ENCODE peak calls at places on chromosomes 1 and 21, in seven cellular contexts. S, C, A, G, R, X and I are unnamed samples.

GRCh38 chr1:166272155-166272554 is 105.4 kb upstream of the FAM78B start:
- DNase-seq in S (no peak), C (no peak), A (no peak), G (no peak), R (no peak), X (no peak), I (no peak)

GRCh38 chr1:17189632-17190525 is 15.0 kb upstream of the PADI1 start:
- DNase-seq in S (no peak), C (peak), A (no peak), G (peak), R (no peak), X (no peak), I (peak)

GRCh38 chr1:9291914-9292360 is 757 bp upstream of the SPSB1 start:
- DNase-seq in S (no peak), C (peak), A (peak), G (peak), R (no peak), X (no peak), I (peak)

GRCh38 chr1:50666849-50667248 is 243.6 kb upstream of the DMRTA2 start:
- DNase-seq in S (no peak), C (no peak), A (no peak), G (no peak), R (no peak), X (no peak), I (no peak)

GRCh38 chr1:24112381-24113169 is 640 bp upstream of the MYOM3 start:
- DNase-seq in S (peak), C (peak), A (peak), G (peak), R (peak), X (peak), I (peak)

GRCh38 chr21:34204481-34205439 is 131.4 kb downstream of the MRPS6 start:
- DNase-seq in S (no peak), C (no peak), A (no peak), G (no peak), R (no peak), X (no peak), I (no peak)

GRCh38 chr1:216902669-216903388 is 179.6 kb upstream of the ESRRG start:
- DNase-seq in S (no peak), C (no peak), A (no peak), G (no peak), R (no peak), X (no peak), I (peak)

GRCh38 chr1:68571499-68571898 is 74.6 kb upstream of the DEPDC1 start:
- DNase-seq in S (no peak), C (peak), A (no peak), G (peak), R (no peak), X (no peak), I (no peak)

GRCh38 chr21:31490471-31490870 is 146.4 kb upstream of the TIAM1 start:
- DNase-seq in S (no peak), C (no peak), A (no peak), G (no peak), R (no peak), X (peak), I (no peak)

GRCh38 chr1:11800391-11800755 is 5.4 kb downstream of the MTHFR start:
- DNase-seq in S (no peak), C (no peak), A (no peak), G (no peak), R (no peak), X (no peak), I (no peak)

GRCh38 chr1:183330335-183330734 is 87.8 kb downstream of the NMNAT2 start:
- DNase-seq in S (no peak), C (no peak), A (no peak), G (no peak), R (no peak), X (no peak), I (no peak)

GRCh38 chr1:19315378-19316206 is 3.5 kb downstream of the SLC66A1 start:
- DNase-seq in S (no peak), C (peak), A (no peak), G (peak), R (no peak), X (peak), I (peak)

GRCh38 chr1:201016211-201016651 is 7.3 kb downstream of the KIF21B start:
- DNase-seq in S (peak), C (peak), A (peak), G (no peak), R (no peak), X (no peak), I (peak)

GRCh38 chr1:58816072-58816746 is 32.4 kb upstream of the JUN start:
- DNase-seq in S (peak), C (peak), A (peak), G (peak), R (peak), X (peak), I (peak)

GRCh38 chr21:44291936-44292811 is 6.5 kb downstream of the AIRE start:
- DNase-seq in S (no peak), C (peak), A (no peak), G (no peak), R (no peak), X (no peak), I (no peak)

GRCh38 chr1:24978383-24979032 is 48.4 kb upstream of the RUNX3 start:
- DNase-seq in S (no peak), C (no peak), A (no peak), G (no peak), R (no peak), X (no peak), I (no peak)

GRCh38 chr1:202806845-202807366 is 1.3 kb downstream of the KDM5B start:
- DNase-seq in S (no peak), C (peak), A (no peak), G (no peak), R (no peak), X (no peak), I (no peak)

GRCh38 chr1:220991959-220992704 is 112.9 kb downstream of the HLX start:
- DNase-seq in S (no peak), C (peak), A (peak), G (peak), R (no peak), X (no peak), I (peak)

GRCh38 chr21:46634966-46635323 is 529 bp upstream of the PRMT2 start:
- DNase-seq in S (peak), C (peak), A (peak), G (peak), R (peak), X (peak), I (peak)

GRCh38 chr21:39118061-39118460 is 65.2 kb downstream of the PSMG1 start:
- DNase-seq in S (no peak), C (no peak), A (no peak), G (no peak), R (no peak), X (no peak), I (no peak)

GRCh38 chr1:165381745-165382530 is 25.4 kb upstream of the LMX1A start:
- DNase-seq in S (no peak), C (peak), A (no peak), G (peak), R (no peak), X (no peak), I (peak)

GRCh38 chr1:43769350-43769908 is 62.1 kb downstream of the ST3GAL3 start:
- DNase-seq in S (no peak), C (no peak), A (no peak), G (no peak), R (no peak), X (no peak), I (no peak)

GRCh38 chr1:159707473-159707872 is 6.9 kb downstream of the CRP start:
- DNase-seq in S (no peak), C (no peak), A (no peak), G (no peak), R (no peak), X (no peak), I (no peak)

GRCh38 chr1:161119379-161120061 is 1.6 kb downstream of the NIT1 start:
- DNase-seq in S (no peak), C (peak), A (peak), G (peak), R (peak), X (peak), I (peak)

GRCh38 chr1:92408825-92409224 is 77.9 kb downstream of the GFI1 start:
- DNase-seq in S (no peak), C (peak), A (no peak), G (peak), R (no peak), X (no peak), I (peak)

GRCh38 chr1:98874828-98875227 is 129.8 kb downstream of the PLPPR5 start:
- DNase-seq in S (no peak), C (no peak), A (no peak), G (no peak), R (no peak), X (no peak), I (no peak)

GRCh38 chr1:98865796-98866195 is 138.9 kb downstream of the PLPPR5 start:
- DNase-seq in S (no peak), C (no peak), A (no peak), G (no peak), R (no peak), X (no peak), I (no peak)

DNA sequence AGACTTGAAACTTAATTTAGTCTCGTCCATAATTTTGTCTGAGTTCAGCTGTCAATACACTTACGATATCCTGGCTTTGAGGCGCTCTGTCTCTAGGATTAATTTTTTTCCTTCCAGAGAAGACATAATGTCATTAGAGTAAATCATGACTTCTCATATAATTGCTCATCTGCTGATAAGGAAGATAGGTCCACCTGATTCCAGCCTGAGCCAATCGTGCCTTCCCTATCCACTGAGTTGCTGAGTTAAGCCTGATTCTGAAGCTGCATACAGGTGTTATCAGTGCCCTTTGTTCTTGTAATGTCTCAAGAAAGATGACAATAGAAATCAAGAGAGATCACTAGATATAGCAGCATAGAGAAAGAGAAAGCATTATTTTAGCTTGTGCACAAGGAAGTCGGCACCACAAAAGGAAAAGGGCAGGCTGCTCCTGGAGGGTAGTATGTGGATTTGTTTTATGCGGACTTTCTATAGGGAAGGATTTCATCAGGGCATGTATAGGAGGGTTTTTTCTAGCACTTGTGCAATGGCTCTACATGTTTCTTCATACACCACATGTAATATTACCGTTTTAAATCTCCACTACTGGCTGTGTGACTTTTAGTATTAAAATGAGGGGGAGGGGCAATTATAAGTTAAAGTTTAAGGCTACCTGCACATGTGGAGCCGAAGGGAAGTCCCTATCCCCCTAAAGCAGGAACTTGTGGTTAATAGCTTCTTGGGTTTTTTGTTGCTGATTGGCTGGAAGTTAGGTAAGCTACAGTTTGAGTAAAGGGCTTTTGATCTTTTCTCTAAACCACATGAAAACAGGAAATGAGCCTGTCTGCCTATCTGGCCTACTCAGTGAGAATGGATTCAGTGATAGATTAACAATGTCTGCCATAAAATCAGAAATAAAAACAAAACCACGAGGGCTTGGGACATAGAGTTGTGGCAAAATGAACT is 133.4 kb downstream of the PLPPR5 start:
- DNase-seq in S (no peak), C (no peak), A (no peak), G (peak), R (no peak), X (peak), I (no peak)
- H3K4me3 ChIP-seq in S (no peak), C (no peak), A (no peak), G (no peak), R (no peak), X (peak), I (no peak)

GRCh38 chr1:20571427-20571826 is 17.5 kb upstream of the CDA start:
- DNase-seq in S (no peak), C (no peak), A (no peak), G (no peak), R (no peak), X (no peak), I (no peak)
- H3K4me3 ChIP-seq in S (no peak), C (no peak), A (no peak), G (no peak), R (no peak), X (no peak), I (no peak)

GRCh38 chr1:97918961-97919360 is 1.9 kb downstream of the DPYD start:
- DNase-seq in S (no peak), C (no peak), A (no peak), G (no peak), R (no peak), X (no peak), I (no peak)
- H3K4me3 ChIP-seq in S (peak), C (peak), A (peak), G (peak), R (no peak), X (no peak), I (peak)

DNA sequence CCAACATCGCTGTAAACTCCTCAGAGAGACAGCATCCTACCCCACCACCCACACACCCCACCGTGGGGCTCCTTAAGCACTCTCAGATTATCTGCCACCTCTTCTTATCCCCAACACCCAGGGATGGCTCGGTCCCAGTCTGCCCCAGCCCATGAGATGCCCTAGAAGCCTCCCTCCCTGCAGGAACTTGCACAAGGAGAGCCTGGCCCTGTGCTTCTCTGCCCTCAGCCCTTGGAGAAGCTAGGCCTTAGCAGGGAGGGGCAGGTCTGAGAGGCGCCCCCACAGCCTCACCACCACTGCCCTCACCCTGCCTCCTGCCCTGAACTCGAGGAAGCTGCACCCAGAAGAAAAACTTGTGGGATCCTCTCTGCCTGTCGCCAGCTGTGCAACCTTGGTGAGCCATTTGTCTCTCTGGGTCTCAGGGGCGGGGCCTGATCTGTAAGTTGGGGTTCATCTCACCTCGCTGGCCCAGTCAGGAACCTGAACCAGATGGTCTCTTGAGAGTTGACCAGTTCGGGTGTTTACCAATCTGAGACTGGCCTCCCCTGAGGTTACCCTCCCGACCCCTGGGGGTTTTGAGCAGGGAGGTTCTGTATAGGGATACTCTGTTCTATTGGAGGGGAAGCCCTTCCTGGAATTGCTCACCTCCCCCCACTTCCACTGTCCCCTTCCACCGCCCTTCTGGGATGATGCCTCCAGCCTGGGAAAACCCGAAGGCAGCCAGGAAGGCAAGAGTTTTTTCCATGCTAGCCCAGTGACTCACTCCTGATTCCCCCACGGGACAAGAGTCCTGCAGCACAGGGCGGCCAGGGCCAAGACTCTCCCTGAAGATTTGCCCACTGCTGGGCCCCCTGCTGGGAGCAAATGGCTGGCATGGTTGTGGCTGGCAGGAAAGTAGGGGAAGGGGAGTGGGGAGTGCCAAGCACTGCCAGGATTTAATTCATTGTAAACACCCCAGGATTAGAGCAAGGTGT is at the start of gene S100A3:
- DNase-seq in S (peak), C (peak), A (peak), G (peak), R (no peak), X (no peak), I (peak)
- H3K4me3 ChIP-seq in S (no peak), C (peak), A (no peak), G (no peak), R (no peak), X (no peak), I (peak)

DNA sequence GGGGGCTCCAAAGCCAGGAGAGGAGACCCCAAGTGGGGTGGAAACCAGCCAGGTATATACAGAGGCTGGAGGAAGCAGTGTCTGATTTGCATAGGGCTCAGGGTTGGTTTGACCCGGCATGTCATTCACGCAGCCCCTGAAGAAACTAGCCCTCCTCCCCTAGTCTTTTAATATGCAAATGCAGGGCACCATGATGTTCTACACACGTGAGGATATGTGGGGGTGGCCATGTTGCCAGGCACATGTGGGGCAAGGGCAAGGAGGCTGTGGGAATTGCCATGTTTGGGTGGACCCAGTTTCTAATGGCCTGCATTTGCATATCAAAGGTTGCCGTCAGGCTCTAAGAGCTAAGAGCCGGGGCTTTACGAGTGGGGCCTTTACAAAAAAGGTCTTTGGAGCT is 12.0 kb upstream of the RHOU start:
- DNase-seq in S (no peak), C (no peak), A (no peak), G (no peak), R (no peak), X (no peak), I (no peak)
- H3K4me3 ChIP-seq in S (no peak), C (no peak), A (no peak), G (no peak), R (no peak), X (no peak), I (no peak)

GRCh38 chr1:174971466-174971865 is 28.3 kb upstream of the CACYBP start:
- DNase-seq in S (no peak), C (no peak), A (no peak), G (no peak), R (no peak), X (no peak), I (no peak)

GRCh38 chr1:174974711-174975111 is 25.0 kb upstream of the CACYBP start:
- DNase-seq in S (no peak), C (no peak), A (no peak), G (peak), R (no peak), X (no peak), I (peak)

GRCh38 chr1:174968750-174969244 is 30.9 kb upstream of the CACYBP start:
- DNase-seq in S (no peak), C (peak), A (no peak), G (peak), R (no peak), X (peak), I (peak)

GRCh38 chr1:174969977-174970376 is 29.8 kb upstream of the CACYBP start:
- DNase-seq in S (no peak), C (no peak), A (no peak), G (no peak), R (no peak), X (no peak), I (no peak)

DNA sequence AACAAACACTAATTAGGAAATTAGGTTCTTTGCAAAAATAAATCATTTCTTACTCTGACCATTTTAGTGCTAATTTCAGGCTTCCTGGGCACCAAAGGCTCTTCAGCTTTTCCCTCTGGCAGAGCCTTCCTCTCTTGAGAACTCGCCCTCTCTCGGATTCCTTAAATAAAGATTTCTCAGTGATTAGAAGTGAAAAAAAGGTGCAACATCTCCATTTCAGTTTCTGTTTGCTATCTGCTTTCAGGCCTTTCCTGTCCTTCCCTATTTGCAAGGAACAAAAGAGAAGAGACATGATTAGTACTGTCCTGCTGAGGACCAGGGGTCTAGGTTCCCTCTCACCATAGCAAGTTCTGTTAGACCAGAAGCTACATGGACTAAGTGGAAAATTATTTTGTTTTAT is 27.8 kb upstream of the CACYBP start:
- DNase-seq in S (no peak), C (no peak), A (no peak), G (no peak), R (no peak), X (no peak), I (no peak)
- H3K4me3 ChIP-seq in S (no peak), C (no peak), A (no peak), G (no peak), R (no peak), X (no peak), I (no peak)

GRCh38 chr1:98053471-98054366 is 132.9 kb upstream of the DPYD start:
- DNase-seq in S (peak), C (peak), A (peak), G (peak), R (no peak), X (peak), I (peak)

GRCh38 chr1:98054367-98054701 is 133.5 kb upstream of the DPYD start:
- DNase-seq in S (no peak), C (no peak), A (no peak), G (no peak), R (no peak), X (no peak), I (no peak)

GRCh38 chr1:98055457-98055856 is 134.6 kb upstream of the DPYD start:
- DNase-seq in S (no peak), C (no peak), A (no peak), G (no peak), R (no peak), X (no peak), I (no peak)

GRCh38 chr1:98056781-98057180 is 135.9 kb upstream of the DPYD start:
- DNase-seq in S (no peak), C (no peak), A (no peak), G (no peak), R (no peak), X (no peak), I (no peak)

GRCh38 chr1:98054786-98055185 is 134.0 kb upstream of the DPYD start:
- DNase-seq in S (no peak), C (no peak), A (no peak), G (no peak), R (no peak), X (no peak), I (no peak)
- H3K4me3 ChIP-seq in S (no peak), C (no peak), A (no peak), G (no peak), R (no peak), X (no peak), I (no peak)

GRCh38 chr1:47996060-47996405 is 1.2 kb downstream of the TRABD2B start:
- DNase-seq in S (no peak), C (no peak), A (no peak), G (no peak), R (no peak), X (no peak), I (no peak)
- H3K4me3 ChIP-seq in S (peak), C (no peak), A (peak), G (peak), R (peak), X (no peak), I (peak)